ENCODE peak calls at places on chromosomes 11 and 22, in four cellular contexts. G is HepG2, T is A549, P is H1. V is an unnamed sample.

GRCh38 chr11:73270089-73270854 is 1.9 kb upstream of the P2RY6 start:
- DNase-seq in P (no peak), G (no peak), T (no peak), V (no peak)

GRCh38 chr11:115941481-115941993 is 437.3 kb upstream of the CADM1 start:
- DNase-seq in G (no peak), T (no peak), P (no peak), V (peak; percentile 97)

GRCh38 chr11:115334932-115335788 is 169.1 kb downstream of the CADM1 start:
- DNase-seq in P (no peak), G (peak; percentile 19), T (peak; percentile 46), V (peak; percentile 52)

GRCh38 chr11:2315395-2316168 is 13.8 kb downstream of the TSPAN32 start:
- DNase-seq in P (no peak), G (no peak), T (no peak), V (no peak)

GRCh38 chr22:31857247-31857646 is 87.1 kb upstream of the YWHAH start:
- DNase-seq in P (peak; percentile 57), G (no peak), T (no peak), V (no peak)

GRCh38 chr11:126282361-126282741 is 542 bp upstream of the TIRAP start:
- DNase-seq in T (no peak), G (peak; percentile 18), P (no peak), V (peak; percentile 35)

GRCh38 chr22:37011472-37011871 is 7.8 kb downstream of the TST start:
- DNase-seq in P (no peak), G (no peak), T (no peak), V (no peak)

GRCh38 chr11:70430671-70431574 is 32.6 kb downstream of the CTTN start:
- DNase-seq in P (no peak), T (no peak), G (no peak), V (no peak)

GRCh38 chr11:102986815-102987214 is 31.3 kb upstream of the MMP13 start:
- DNase-seq in T (no peak), G (no peak), P (no peak), V (peak; percentile 88)

GRCh38 chr11:65427691-65428577 is 5.3 kb downstream of the NEAT1 start:
- DNase-seq in G (no peak), P (no peak), T (peak; percentile 82), V (peak; percentile 78)

GRCh38 chr11:12786450-12786849 is 112.2 kb downstream of the TEAD1 start:
- DNase-seq in P (no peak), T (no peak), G (no peak), V (no peak)

GRCh38 chr11:23727821-23728220 is 769.0 kb upstream of the LUZP2 start:
- DNase-seq in G (no peak), T (peak; percentile 4), P (no peak), V (peak; percentile 83)

GRCh38 chr11:114225662-114226061 is 70.5 kb upstream of the NNMT start:
- DNase-seq in P (no peak), G (no peak), T (no peak), V (no peak)

GRCh38 chr22:23161029-23161428 is 15.8 kb downstream of the RAB36 start:
- DNase-seq in T (no peak), G (no peak), P (no peak), V (no peak)

GRCh38 chr11:130400793-130401483 is 27.5 kb downstream of the ADAMTS8 start:
- DNase-seq in T (no peak), P (no peak), G (no peak), V (peak; percentile 87)

GRCh38 chr11:33195391-33196190 is 34.3 kb upstream of the CSTF3 start:
- DNase-seq in P (no peak), G (no peak), T (no peak), V (peak; percentile 67)

GRCh38 chr22:29780781-29781676 is 13.9 kb downstream of the UQCR10 start:
- DNase-seq in G (peak; percentile 56), P (no peak), T (no peak), V (peak; percentile 85)

GRCh38 chr11:63917685-63918523 is 940 bp upstream of the RCOR2 start:
- DNase-seq in T (peak; percentile 80), G (peak; percentile 43), P (no peak), V (no peak)

GRCh38 chr11:129247129-129247528 is 55.0 kb upstream of the ARHGAP32 start:
- DNase-seq in G (no peak), T (peak; percentile 18), P (no peak), V (peak; percentile 46)

GRCh38 chr11:83000381-83000780 is 71.3 kb downstream of the RAB30 start:
- DNase-seq in T (no peak), P (no peak), G (no peak), V (no peak)

GRCh38 chr11:92886243-92886905 is 83.1 kb upstream of the MTNR1B start:
- DNase-seq in G (peak; percentile 54), P (no peak), T (peak; percentile 59), V (peak; percentile 61)

GRCh38 chr11:7563269-7563668 is 49.5 kb downstream of the PPFIBP2 start:
- DNase-seq in G (no peak), P (no peak), T (no peak), V (no peak)

GRCh38 chr11:124793466-124794278 is 6.5 kb downstream of the MSANTD2 start:
- DNase-seq in P (no peak), T (peak; percentile 62), G (peak; percentile 51), V (peak; percentile 40)

GRCh38 chr11:134691474-134691873 is 279.4 kb upstream of the B3GAT1 start:
- DNase-seq in G (no peak), P (no peak), T (no peak), V (no peak)

GRCh38 chr11:134689886-134690285 is 277.8 kb upstream of the B3GAT1 start:
- DNase-seq in T (no peak), G (no peak), P (no peak), V (no peak)

GRCh38 chr11:134696455-134696854 is 284.4 kb upstream of the B3GAT1 start:
- DNase-seq in G (no peak), T (no peak), P (no peak), V (no peak)

GRCh38 chr11:134687548-134687947 is 275.5 kb upstream of the B3GAT1 start:
- DNase-seq in G (no peak), T (no peak), P (no peak), V (no peak)

GRCh38 chr11:134691985-134692384 is 279.9 kb upstream of the B3GAT1 start:
- DNase-seq in P (no peak), T (no peak), G (no peak), V (peak; percentile 68)
- TF ChIP-seq MAFK in P (peak; percentile 8), T (peak; percentile 66), G (no peak), V (peak; percentile 46)

GRCh38 chr22:49146511-49146910 is 681.2 kb downstream of the BRD1 start:
- DNase-seq in P (no peak), G (no peak), T (no peak), V (no peak)
- TF ChIP-seq MAFK in P (no peak), G (no peak), T (no peak), V (no peak)

GRCh38 chr22:17043521-17043920 is 35.5 kb upstream of the GAB4 start:
- DNase-seq in P (no peak), T (no peak), G (no peak), V (no peak)
- TF ChIP-seq MAFK in P (no peak), T (no peak), G (no peak), V (no peak)

GRCh38 chr11:74462009-74462408 is 5.3 kb downstream of the KCNE3 start:
- DNase-seq in T (no peak), G (peak; percentile 66), P (no peak), V (no peak)
- TF ChIP-seq MAFK in T (no peak), G (no peak), P (no peak), V (no peak)

DNA sequence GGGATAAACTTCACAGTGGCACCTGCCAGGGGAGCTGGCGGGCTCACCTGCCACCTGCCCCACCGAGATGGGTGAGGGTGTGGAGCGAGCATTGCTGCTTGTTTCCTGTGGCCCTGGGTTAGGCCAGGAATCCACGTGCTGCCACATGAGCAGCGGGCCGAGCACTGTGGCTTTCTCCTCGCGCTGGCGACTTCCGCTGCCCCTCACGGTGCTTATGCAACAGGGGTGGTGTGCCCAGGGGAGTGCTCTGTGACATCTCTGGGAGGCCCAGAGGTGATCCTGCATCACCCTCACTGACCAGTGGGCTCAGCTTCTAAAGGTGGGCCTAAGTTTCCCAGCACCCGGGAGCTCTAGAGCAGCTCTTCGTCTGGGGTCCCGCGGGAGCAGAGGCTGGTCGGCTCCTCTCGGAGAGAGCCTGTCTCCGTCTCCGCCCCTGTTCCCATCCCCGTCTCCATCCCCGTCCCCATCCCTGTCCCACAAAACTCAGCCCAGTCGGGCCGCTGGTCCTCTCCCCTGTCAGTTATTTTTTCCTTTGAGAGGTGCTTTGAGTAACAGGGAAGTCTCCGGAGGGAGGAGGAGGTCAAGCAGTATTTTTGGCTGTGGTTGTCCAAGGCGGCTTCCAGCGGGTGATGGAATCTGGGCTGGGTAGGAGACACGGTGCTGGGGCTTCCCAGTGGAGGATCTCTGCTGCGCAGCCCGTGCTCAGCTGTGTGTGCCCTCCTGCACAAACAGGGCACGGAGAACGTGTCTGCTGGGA is 42.5 kb downstream of the AP2A2 start:
- DNase-seq in G (no peak), T (no peak), P (no peak), V (no peak)
- TF ChIP-seq MAFK in G (no peak), T (no peak), P (no peak), V (no peak)

GRCh38 chr11:77180346-77180745 is 52.3 kb downstream of the MYO7A start:
- DNase-seq in G (no peak), T (no peak), P (no peak), V (no peak)

GRCh38 chr11:77179048-77179447 is 51.0 kb downstream of the MYO7A start:
- DNase-seq in T (no peak), G (peak; percentile 11), P (no peak), V (no peak)

GRCh38 chr11:77178150-77178549 is 50.1 kb downstream of the MYO7A start:
- DNase-seq in G (no peak), T (no peak), P (no peak), V (no peak)

GRCh38 chr11:77181226-77181625 is 53.2 kb downstream of the MYO7A start:
- DNase-seq in T (no peak), P (no peak), G (no peak), V (no peak)

DNA sequence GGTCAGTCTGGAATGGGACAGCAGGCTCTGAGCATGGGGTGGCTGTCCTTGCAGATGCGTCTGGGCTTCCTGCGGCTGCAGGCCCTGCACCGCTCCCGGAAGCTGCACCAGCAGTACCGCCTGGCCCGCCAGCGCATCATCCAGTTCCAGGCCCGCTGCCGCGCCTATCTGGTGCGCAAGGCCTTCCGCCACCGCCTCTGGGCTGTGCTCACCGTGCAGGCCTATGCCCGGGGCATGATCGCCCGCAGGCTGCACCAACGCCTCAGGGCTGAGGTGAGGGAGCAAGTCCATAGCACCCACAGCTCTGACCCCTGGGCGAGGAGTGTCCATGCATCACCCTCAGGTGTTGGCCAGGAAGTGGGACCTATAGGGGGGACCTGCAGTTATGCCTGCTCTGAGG is 51.6 kb downstream of the MYO7A start:
- DNase-seq in T (no peak), P (no peak), G (no peak), V (no peak)
- TF ChIP-seq MAFK in T (no peak), P (no peak), G (no peak), V (no peak)

DNA sequence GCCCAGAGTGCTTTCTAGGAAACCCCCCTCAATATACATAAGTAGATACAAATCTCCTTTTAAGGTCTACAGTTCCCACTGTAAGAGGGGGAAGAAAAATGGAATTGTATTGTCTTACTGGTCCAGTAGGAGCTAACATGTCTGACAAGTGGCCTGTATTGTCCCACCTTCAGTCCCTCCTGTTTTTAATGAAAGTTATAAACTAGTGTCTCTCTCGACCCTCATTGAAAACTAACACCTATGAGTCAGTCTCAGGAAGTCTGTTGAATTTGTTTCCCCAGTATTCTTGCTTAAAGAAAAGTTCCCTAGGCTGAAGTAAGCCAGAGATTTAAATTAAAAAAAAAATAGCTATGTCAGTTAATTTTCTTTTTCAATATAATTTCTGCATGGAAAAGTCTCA is 69.3 kb downstream of the TTC17 start:
- DNase-seq in P (no peak), G (no peak), T (no peak), V (peak; percentile 2)
- TF ChIP-seq MAFK in P (no peak), G (no peak), T (no peak), V (no peak)

GRCh38 chr11:61753672-61754071 is 1.2 kb downstream of the MYRF start:
- DNase-seq in G (no peak), T (no peak), P (no peak), V (no peak)
- TF ChIP-seq MAFK in G (no peak), T (no peak), P (no peak), V (no peak)